ENCODE peak calls at places on chromosome 13, in eight cellular contexts. N is astrocyte of the hippocampus; I is AG04449; K is NCI-H446 treated with DMSO at 0.1 percent for 48 hours; J is fibroblast of lung; X is T-helper 1 cell; V is heart left ventricle; Z is naive thymus-derived CD8-positive, alpha-beta T cell. Q is an unnamed sample.

GRCh38 chr13:93794197-93794885 is 567.7 kb downstream of the GPC6 start:
- DNase-seq in N (no peak), I (no peak), K (no peak), J (no peak), X (no peak), V (no peak), Z (no peak), Q (no peak)

GRCh38 chr13:20264271-20265018 is 32.3 kb upstream of the GJB6 start:
- DNase-seq in N (no peak), I (no peak), K (no peak), J (no peak), X (no peak), V (no peak), Z (no peak), Q (no peak)

GRCh38 chr13:41061914-41062837 is 867 bp downstream of the WBP4 start:
- DNase-seq in N (peak; percentile 47), I (no peak), K (peak; percentile 37), J (peak; percentile 82), X (no peak), V (no peak), Z (no peak), Q (no peak)

GRCh38 chr13:112095354-112095753 is 28.4 kb downstream of the SOX1 start:
- DNase-seq in N (no peak), I (no peak), K (no peak), J (no peak), X (no peak), V (no peak), Z (no peak), Q (no peak)

GRCh38 chr13:102597029-102598015 is 536 bp downstream of the TPP2 start:
- DNase-seq in N (peak; percentile 38), I (no peak), K (no peak), J (peak; percentile 37), X (peak; percentile 8), V (peak; percentile 20), Z (peak; percentile 5), Q (peak; percentile 41)

GRCh38 chr13:44158055-44158655 is 215.5 kb upstream of the SERP2 start:
- DNase-seq in N (no peak), I (no peak), K (no peak), J (no peak), X (no peak), V (no peak), Z (no peak), Q (no peak)

GRCh38 chr13:28609936-28610335 is 49.0 kb upstream of the POMP start:
- DNase-seq in N (peak; percentile 8), I (peak; percentile 24), K (no peak), J (peak; percentile 42), X (no peak), V (no peak), Z (no peak), Q (no peak)

GRCh38 chr13:61880576-61881283 is 465.1 kb upstream of the PCDH20 start:
- DNase-seq in N (peak; percentile 18), I (no peak), K (no peak), J (peak; percentile 34), X (no peak), V (no peak), Z (no peak), Q (peak; percentile 31)

GRCh38 chr13:49936943-49937273 is 768 bp upstream of the SPRYD7 start:
- DNase-seq in N (no peak), I (no peak), K (no peak), J (no peak), X (no peak), V (no peak), Z (no peak), Q (no peak)

GRCh38 chr13:102261809-102262208 is 140.0 kb downstream of the FGF14 start:
- DNase-seq in N (no peak), I (no peak), K (no peak), J (peak; percentile 28), X (no peak), V (no peak), Z (no peak), Q (no peak)

GRCh38 chr13:107864543-107865460 is 350.5 kb downstream of the LIG4 start:
- DNase-seq in N (peak; percentile 86), I (no peak), K (no peak), J (peak; percentile 86), X (no peak), V (no peak), Z (no peak), Q (peak; percentile 92)

GRCh38 chr13:28623782-28624706 is 34.9 kb upstream of the POMP start:
- DNase-seq in N (no peak), I (no peak), K (no peak), J (no peak), X (no peak), V (no peak), Z (no peak), Q (no peak)

GRCh38 chr13:89029062-89029461 is 1357.9 kb downstream of the SLITRK5 start:
- DNase-seq in N (no peak), I (no peak), K (no peak), J (no peak), X (no peak), V (no peak), Z (no peak), Q (no peak)

GRCh38 chr13:113186061-113186900 is 22.2 kb downstream of the PCID2 start:
- DNase-seq in N (no peak), I (no peak), K (no peak), J (no peak), X (no peak), V (no peak), Z (no peak), Q (no peak)

GRCh38 chr13:37194428-37194861 is 89.0 kb upstream of the CSNK1A1L start:
- DNase-seq in N (peak; percentile 39), I (peak; percentile 68), K (peak; percentile 61), J (peak; percentile 54), X (no peak), V (no peak), Z (no peak), Q (no peak)

GRCh38 chr13:95858286-95859075 is 181.5 kb downstream of the DNAJC3 start:
- DNase-seq in N (peak; percentile 27), I (no peak), K (no peak), J (peak; percentile 68), X (no peak), V (no peak), Z (no peak), Q (peak; percentile 23)

GRCh38 chr13:36432106-36432544 is at the start of gene CCNA1:
- DNase-seq in N (peak; percentile 69), I (no peak), K (no peak), J (no peak), X (no peak), V (peak; percentile 15), Z (no peak), Q (peak; percentile 91)

GRCh38 chr13:46134961-46135522 is 30.2 kb upstream of the CPB2 start:
- DNase-seq in N (peak; percentile 22), I (no peak), K (no peak), J (peak; percentile 9), X (no peak), V (no peak), Z (no peak), Q (peak; percentile 95)